ENCODE peak calls at places on chromosomes 12 and 14, in four cellular contexts. W is psoas muscle; A is thoracic aorta; V is CD8-positive, alpha-beta T cell. F is an unnamed sample. For H3K4me1, the result is how much of the 10 kb centered on the place peaks cover.

GRCh38 chr12:5140190-5140589 is 96.5 kb downstream of the KCNA5 start:
- ATAC-seq in W (no peak), A (no peak), V (no peak), F (no peak)

GRCh38 chr14:69711471-69712216 is 55.3 kb upstream of the SRSF5 start:
- ATAC-seq in W (peak), A (no peak), V (no peak), F (no peak)

GRCh38 chr12:90149453-90149852 is 440.8 kb upstream of the ATP2B1 start:
- ATAC-seq in W (no peak), A (no peak), V (no peak), F (no peak)

GRCh38 chr12:91249059-91250055 is 66.7 kb upstream of the DCN start:
- ATAC-seq in W (no peak), A (no peak), V (no peak), F (peak)

GRCh38 chr14:59570122-59570521 is 6.5 kb downstream of the CCDC175 start:
- ATAC-seq in W (no peak), A (no peak), V (no peak), F (no peak)

GRCh38 chr12:111635524-111635923 is 36.4 kb upstream of the ATXN2 start:
- ATAC-seq in W (no peak), A (no peak), V (no peak), F (no peak)

GRCh38 chr14:70282666-70283065 is 76.8 kb downstream of the COX16 start:
- ATAC-seq in W (no peak), A (no peak), V (no peak), F (no peak)

GRCh38 chr12:57755454-57756372 is 810 bp downstream of the MARCHF9 start:
- ATAC-seq in W (no peak), A (no peak), V (no peak), F (no peak)

GRCh38 chr12:32471601-32472001 is 72.2 kb downstream of the FGD4 start:
- ATAC-seq in W (no peak), A (no peak), V (no peak), F (no peak)

GRCh38 chr12:45458854-45459807 is 243.2 kb downstream of the ANO6 start:
- ATAC-seq in W (no peak), A (peak), V (no peak), F (no peak)

GRCh38 chr12:81811778-81812125 is 52.6 kb upstream of the PPFIA2 start:
- ATAC-seq in W (no peak), A (no peak), V (no peak), F (no peak)

GRCh38 chr14:44287858-44288257 is 219.2 kb downstream of the FSCB start:
- ATAC-seq in W (no peak), A (no peak), V (no peak), F (no peak)

DNA sequence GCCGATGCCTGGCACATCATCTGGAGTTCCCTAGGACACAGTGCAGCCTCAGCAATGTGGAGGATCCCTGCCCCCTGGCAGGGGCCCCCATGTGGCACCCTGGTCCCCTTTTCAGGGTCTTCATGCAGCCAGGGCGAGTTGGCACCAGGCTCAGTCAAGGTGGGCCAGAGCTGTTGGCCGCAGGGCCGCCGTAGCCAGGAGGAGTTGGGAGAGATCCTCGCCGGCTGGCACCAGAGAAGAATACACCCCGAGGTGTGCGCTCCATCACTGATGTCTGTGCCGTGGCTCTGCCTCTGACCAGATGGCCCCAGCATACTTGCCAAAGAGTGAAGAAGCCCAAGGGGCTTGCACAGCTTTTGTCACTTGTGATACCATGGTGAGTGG is 11.0 kb downstream of the TPCN1 start:
- ATAC-seq in W (no peak), A (no peak), V (no peak), F (no peak)
- H3K4me1 ChIP-seq in W (half or more), A (half or more), V (under half), F (under half)

GRCh38 chr14:61088081-61088480 is 107.0 kb downstream of the SLC38A6 start:
- ATAC-seq in W (no peak), A (no peak), V (no peak), F (no peak)
- H3K4me3 ChIP-seq in W (no peak), A (no peak), V (no peak), F (no peak)

DNA sequence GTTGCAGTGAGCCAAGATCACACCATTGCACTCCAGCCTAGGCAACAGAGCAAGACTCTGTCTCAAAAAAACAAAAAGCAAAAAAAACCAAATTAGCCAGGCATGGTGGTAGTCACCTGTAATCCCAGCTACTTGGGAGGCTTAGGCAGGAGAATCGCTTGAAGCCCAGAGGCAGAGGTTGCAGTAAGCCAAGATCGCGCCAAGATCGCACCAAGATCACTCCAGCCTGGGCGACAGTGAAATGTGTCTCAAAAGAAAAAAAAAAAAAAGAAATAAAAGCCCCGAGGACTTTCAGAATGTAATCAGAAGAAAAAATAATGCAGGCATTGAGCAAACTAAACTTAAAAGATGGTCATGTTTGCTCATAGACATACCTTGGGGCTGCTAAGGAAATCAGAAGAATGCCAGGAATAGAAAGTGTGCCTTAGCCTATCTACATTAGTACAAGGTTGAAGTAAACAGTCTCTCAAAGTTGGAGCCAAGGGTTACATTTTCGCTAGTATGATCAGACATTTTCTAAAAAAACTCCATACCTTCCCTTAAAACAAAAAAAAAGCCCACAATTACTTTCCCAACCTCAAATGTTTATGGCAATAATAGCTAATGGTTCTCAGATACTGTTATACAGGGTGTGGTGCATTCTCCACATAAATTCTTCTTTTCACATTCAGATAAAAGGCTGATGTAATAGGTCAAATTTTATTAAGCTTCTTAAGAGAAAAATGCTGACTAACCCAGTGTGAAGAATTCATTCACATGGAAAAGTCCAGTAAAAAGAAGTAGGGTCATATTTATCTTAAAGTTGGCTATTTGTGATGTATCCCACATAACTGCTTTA is 15.8 kb downstream of the DTD2 start:
- ATAC-seq in W (no peak), A (no peak), V (no peak), F (no peak)
- H3K4me1 ChIP-seq in W (under half), A (under half), V (under half), F (under half)

DNA sequence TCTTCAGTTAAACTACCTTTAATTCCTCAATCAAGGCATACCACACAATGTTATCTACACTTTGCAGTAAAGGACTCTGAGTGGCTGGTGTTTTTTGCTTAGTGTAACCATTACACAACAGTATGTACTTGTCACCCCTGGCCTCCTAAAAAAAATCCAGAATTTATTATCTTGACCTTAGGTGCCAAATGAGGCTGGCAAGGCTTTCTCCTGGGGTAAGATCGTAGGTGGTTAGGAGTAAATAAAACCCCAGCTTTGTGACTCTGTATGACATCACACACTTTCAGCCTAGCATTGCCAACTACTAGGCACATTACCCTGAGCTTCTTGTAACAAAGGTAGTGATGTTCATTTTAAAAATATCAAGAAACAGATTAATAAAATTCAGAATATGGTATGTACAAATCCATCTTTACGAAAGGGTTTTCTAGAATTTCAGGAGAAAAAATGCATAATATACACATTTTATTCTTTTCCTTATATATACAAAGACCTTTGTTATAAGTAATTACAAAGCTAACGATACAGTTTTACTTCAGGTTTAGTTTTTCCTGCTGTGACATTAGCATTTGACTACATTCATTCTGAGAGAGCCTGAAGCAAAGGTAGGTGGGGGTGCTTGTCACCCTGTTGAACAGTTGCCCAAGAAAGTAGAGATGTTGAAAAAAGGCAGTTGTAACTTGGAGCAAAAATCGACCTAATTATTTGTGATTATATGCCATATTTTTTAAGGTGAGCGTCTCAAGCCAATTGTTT is 13.5 kb downstream of the TCL1A start:
- ATAC-seq in W (no peak), A (no peak), V (no peak), F (no peak)
- H3K4me3 ChIP-seq in W (no peak), A (no peak), V (no peak), F (no peak)

GRCh38 chr14:105023791-105024480 is 3.1 kb upstream of the CDCA4 start:
- ATAC-seq in W (no peak), A (no peak), V (no peak), F (no peak)
- H3K4me1 ChIP-seq in W (under half), A (under half), V (under half), F (under half)

GRCh38 chr14:93787465-93788306 is 599 bp downstream of the PRIMA1 start:
- ATAC-seq in W (no peak), A (no peak), V (no peak), F (no peak)
- H3K4me3 ChIP-seq in W (peak), A (peak), V (no peak), F (peak)

DNA sequence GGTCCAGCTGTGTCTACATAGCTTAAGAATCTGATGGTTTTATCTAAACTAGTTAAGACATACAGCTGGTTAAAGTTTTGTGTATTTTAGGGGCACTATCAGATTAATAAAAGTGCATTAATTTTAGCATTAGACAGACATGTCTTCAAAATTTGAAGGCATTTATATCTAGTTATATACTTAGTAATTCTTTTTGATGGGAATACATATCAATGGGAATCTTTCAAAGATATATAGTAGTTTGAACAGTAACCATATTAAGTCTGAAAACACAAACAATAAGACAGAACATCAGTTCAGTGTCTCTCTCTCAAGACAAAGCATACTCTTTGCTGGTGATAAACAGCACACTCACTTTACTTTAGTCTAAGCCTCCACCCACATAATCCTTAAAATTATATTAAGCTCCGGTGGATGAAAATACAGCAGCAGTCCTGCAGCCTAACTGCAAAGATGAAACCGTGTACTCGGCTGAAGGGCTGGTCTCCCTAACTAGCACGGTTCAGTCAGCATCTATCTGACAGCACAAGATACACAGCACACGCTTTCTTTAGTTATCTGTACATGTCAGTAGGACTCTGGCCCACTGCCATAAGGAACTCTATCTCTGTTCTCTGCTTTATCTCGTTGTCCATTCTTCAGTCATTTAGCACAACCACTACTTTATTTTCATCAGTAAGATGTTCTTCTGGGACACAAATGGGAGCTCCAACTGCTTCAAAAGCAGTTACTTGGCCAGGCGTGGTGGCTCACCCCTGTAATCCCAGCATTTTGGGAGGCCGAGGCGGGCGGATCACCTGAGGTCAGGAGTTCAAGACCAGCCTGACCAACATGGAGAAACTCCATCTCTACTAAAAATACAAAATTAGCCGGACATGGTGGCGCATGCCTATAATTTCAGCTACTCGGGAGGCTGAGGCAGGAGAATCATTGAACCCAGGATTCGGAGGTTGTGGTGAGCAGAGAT is 80.5 kb downstream of the MED13L start:
- ATAC-seq in W (peak), A (no peak), V (no peak), F (no peak)
- H3K4me1 ChIP-seq in W (half or more), A (half or more), V (under half), F (under half)

GRCh38 chr12:124622764-124623163 is 55.4 kb upstream of the NCOR2 start:
- ATAC-seq in W (no peak), A (no peak), V (no peak), F (no peak)
- H3K4me3 ChIP-seq in W (no peak), A (no peak), V (no peak), F (no peak)

DNA sequence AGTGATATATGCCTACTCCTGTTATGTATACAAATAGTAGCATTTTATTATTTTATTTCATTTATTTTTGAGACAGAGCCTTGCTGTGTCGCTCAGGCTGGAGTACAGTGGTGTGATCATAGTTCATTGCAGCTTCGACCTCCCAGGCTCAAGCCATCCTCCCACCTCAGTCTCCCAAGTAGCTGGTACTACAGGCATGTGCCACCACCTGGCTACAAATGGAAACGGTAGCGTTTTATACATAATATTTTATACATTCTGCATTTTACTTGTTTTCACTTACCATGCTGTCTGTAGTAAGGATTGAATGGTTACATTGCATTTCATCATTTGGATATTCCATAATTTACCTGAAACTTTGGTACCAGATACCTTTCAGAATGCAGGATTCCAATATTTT is 14.1 kb downstream of the C1R start:
- ATAC-seq in W (no peak), A (no peak), V (no peak), F (no peak)
- H3K4me1 ChIP-seq in W (under half), A (under half), V (under half), F (under half)

F was measured in gastroesophageal sphincter.